ENCODE peak calls at places on chromosomes 12 and 14, in nine cellular contexts. F is WERI-Rb-1, O is spleen, Y is fibroblast of mammary gland, R is dorsolateral prefrontal cortex, Z is HCT116, H is choroid plexus epithelial cell, D is astrocyte, Q is astrocyte of the spinal cord. N is an unnamed sample.

GRCh38 chr14:32657081-32657480 is 281.6 kb upstream of the NPAS3 start:
- DNase-seq in F (no peak), O (no peak), Y (peak), R (no peak), Z (no peak), H (peak), D (peak), Q (peak), N (peak)

GRCh38 chr12:26188132-26188531 is 7.2 kb upstream of the SSPN start:
- DNase-seq in F (no peak), O (no peak), Y (peak), R (no peak), Z (no peak), H (peak), D (peak), Q (peak), N (peak)

GRCh38 chr12:104459556-104459909 is 2.8 kb downstream of the CHST11 start:
- DNase-seq in F (no peak), O (no peak), Y (no peak), R (no peak), Z (no peak), H (no peak), D (no peak), Q (peak), N (no peak)

GRCh38 chr12:68428211-68428610 is 96.0 kb upstream of the MDM1 start:
- DNase-seq in F (no peak), O (no peak), Y (no peak), R (no peak), Z (no peak), H (no peak), D (no peak), Q (no peak), N (no peak)

GRCh38 chr14:100523131-100523530 is 64.1 kb downstream of the BEGAIN start:
- DNase-seq in F (no peak), O (peak), Y (no peak), R (peak), Z (no peak), H (no peak), D (no peak), Q (no peak), N (no peak)

GRCh38 chr14:94285158-94285557 is 7.9 kb downstream of the SERPINA10 start:
- DNase-seq in F (no peak), O (no peak), Y (no peak), R (no peak), Z (no peak), H (no peak), D (no peak), Q (no peak), N (no peak)

GRCh38 chr14:91889477-91890211 is 22.3 kb upstream of the TC2N start:
- DNase-seq in F (peak), O (no peak), Y (no peak), R (no peak), Z (no peak), H (no peak), D (no peak), Q (no peak), N (no peak)

GRCh38 chr14:75242546-75243273 is 35.9 kb upstream of the FOS start:
- DNase-seq in F (peak), O (no peak), Y (peak), R (no peak), Z (no peak), H (peak), D (peak), Q (peak), N (peak)

GRCh38 chr14:91246051-91246852 is 1.7 kb upstream of the GPR68 start:
- DNase-seq in F (no peak), O (peak), Y (no peak), R (no peak), Z (no peak), H (no peak), D (no peak), Q (no peak), N (no peak)

GRCh38 chr12:52324068-52324444 is 2.9 kb upstream of the KRT83 start:
- DNase-seq in F (no peak), O (peak), Y (no peak), R (no peak), Z (no peak), H (no peak), D (no peak), Q (no peak), N (no peak)

GRCh38 chr12:95532851-95533250 is 18.4 kb downstream of the USP44 start:
- DNase-seq in F (no peak), O (no peak), Y (peak), R (no peak), Z (no peak), H (peak), D (peak), Q (peak), N (peak)

GRCh38 chr14:32724864-32725550 is 213.7 kb upstream of the NPAS3 start:
- DNase-seq in F (no peak), O (no peak), Y (peak), R (no peak), Z (no peak), H (peak), D (peak), Q (peak), N (peak)

GRCh38 chr14:41130274-41130673 is 476.4 kb upstream of the LRFN5 start:
- DNase-seq in F (no peak), O (no peak), Y (no peak), R (no peak), Z (no peak), H (no peak), D (no peak), Q (no peak), N (no peak)

GRCh38 chr12:78559441-78559840 is 305.1 kb upstream of the SYT1 start:
- DNase-seq in F (no peak), O (no peak), Y (no peak), R (no peak), Z (no peak), H (peak), D (peak), Q (peak), N (peak)

GRCh38 chr12:62703011-62703380 is 232.0 kb downstream of the PPM1H start:
- DNase-seq in F (no peak), O (no peak), Y (no peak), R (no peak), Z (no peak), H (no peak), D (peak), Q (peak), N (peak)

GRCh38 chr12:55072093-55072492 is 52.3 kb downstream of the NEUROD4 start:
- DNase-seq in F (peak), O (peak), Y (peak), R (peak), Z (peak), H (peak), D (no peak), Q (no peak), N (peak)

GRCh38 chr12:106030210-106031175 is 108.3 kb downstream of the NUAK1 start:
- DNase-seq in F (no peak), O (no peak), Y (peak), R (no peak), Z (no peak), H (peak), D (peak), Q (peak), N (peak)

GRCh38 chr12:85865905-85866304 is 8.2 kb upstream of the NTS start:
- DNase-seq in F (peak), O (no peak), Y (peak), R (no peak), Z (no peak), H (peak), D (peak), Q (no peak), N (peak)

GRCh38 chr14:35403397-35404245 is 928 bp downstream of the NFKBIA start:
- DNase-seq in F (peak), O (peak), Y (peak), R (peak), Z (peak), H (peak), D (peak), Q (peak), N (peak)

GRCh38 chr12:25427328-25428249 is 125.5 kb downstream of the LMNTD1 start:
- DNase-seq in F (no peak), O (no peak), Y (peak), R (no peak), Z (no peak), H (no peak), D (no peak), Q (no peak), N (no peak)

GRCh38 chr14:91681893-91682563 is 49.9 kb downstream of the CATSPERB start:
- DNase-seq in F (no peak), O (no peak), Y (no peak), R (no peak), Z (no peak), H (no peak), D (no peak), Q (no peak), N (no peak)

GRCh38 chr12:95918194-95918993 is 24.0 kb downstream of the CCDC38 start:
- DNase-seq in F (peak), O (no peak), Y (peak), R (no peak), Z (peak), H (peak), D (peak), Q (peak), N (peak)

GRCh38 chr12:58757422-58757821 is 162.9 kb downstream of the LRIG3 start:
- DNase-seq in F (no peak), O (no peak), Y (peak), R (no peak), Z (no peak), H (peak), D (peak), Q (peak), N (peak)

GRCh38 chr12:108933950-108934349 is 54.1 kb downstream of the DAO start:
- DNase-seq in F (no peak), O (no peak), Y (no peak), R (no peak), Z (no peak), H (no peak), D (no peak), Q (no peak), N (no peak)

GRCh38 chr14:53953828-53954550 is 2.6 kb downstream of the BMP4 start:
- DNase-seq in F (no peak), O (peak), Y (peak), R (no peak), Z (no peak), H (peak), D (peak), Q (peak), N (peak)

GRCh38 chr14:103540816-103541493 is 12.0 kb downstream of the TRMT61A start:
- DNase-seq in F (no peak), O (no peak), Y (no peak), R (no peak), Z (no peak), H (no peak), D (no peak), Q (no peak), N (no peak)

GRCh38 chr14:22796087-22796707 is 19.0 kb downstream of the SLC7A7 start:
- DNase-seq in F (no peak), O (no peak), Y (no peak), R (no peak), Z (no peak), H (no peak), D (no peak), Q (no peak), N (no peak)
- H3K4me3 ChIP-seq in F (no peak), O (no peak), Y (no peak), R (no peak), Z (no peak), H (no peak), D (no peak), Q (no peak), N (no peak)

GRCh38 chr14:21213652-21214051 is 55.6 kb downstream of the HNRNPC start:
- DNase-seq in F (no peak), O (no peak), Y (no peak), R (no peak), Z (no peak), H (no peak), D (no peak), Q (no peak), N (no peak)

GRCh38 chr14:21211509-21211908 is 55.6 kb upstream of the OR5AU1 start:
- DNase-seq in F (no peak), O (no peak), Y (no peak), R (no peak), Z (no peak), H (no peak), D (no peak), Q (no peak), N (no peak)

GRCh38 chr14:21219120-21219519 is 50.1 kb downstream of the HNRNPC start:
- DNase-seq in F (no peak), O (no peak), Y (no peak), R (no peak), Z (no peak), H (no peak), D (no peak), Q (no peak), N (no peak)

GRCh38 chr14:21215879-21216251 is 53.4 kb downstream of the HNRNPC start:
- DNase-seq in F (no peak), O (no peak), Y (no peak), R (no peak), Z (no peak), H (no peak), D (no peak), Q (no peak), N (no peak)

GRCh38 chr14:21215130-21215878 is 53.9 kb downstream of the HNRNPC start:
- DNase-seq in F (no peak), O (no peak), Y (no peak), R (no peak), Z (no peak), H (no peak), D (no peak), Q (no peak), N (no peak)
- H3K4me3 ChIP-seq in F (no peak), O (no peak), Y (no peak), R (no peak), Z (no peak), H (no peak), D (no peak), Q (no peak), N (no peak)

GRCh38 chr14:22089940-22090339 is 416.3 kb upstream of the OR4E1 start:
- DNase-seq in F (no peak), O (no peak), Y (no peak), R (no peak), Z (no peak), H (no peak), D (no peak), Q (no peak), N (no peak)

GRCh38 chr14:22081352-22081751 is 407.7 kb upstream of the OR4E1 start:
- DNase-seq in F (no peak), O (no peak), Y (no peak), R (no peak), Z (no peak), H (no peak), D (no peak), Q (no peak), N (no peak)

GRCh38 chr14:22088614-22089359 is 415.2 kb upstream of the OR4E1 start:
- DNase-seq in F (no peak), O (no peak), Y (peak), R (no peak), Z (no peak), H (peak), D (no peak), Q (peak), N (no peak)

GRCh38 chr14:22086149-22086548 is 412.5 kb upstream of the OR4E1 start:
- DNase-seq in F (no peak), O (no peak), Y (no peak), R (no peak), Z (no peak), H (no peak), D (no peak), Q (no peak), N (no peak)

GRCh38 chr14:22084393-22085281 is 411.0 kb upstream of the OR4E1 start:
- DNase-seq in F (peak), O (no peak), Y (peak), R (no peak), Z (peak), H (peak), D (peak), Q (peak), N (peak)
- H3K4me3 ChIP-seq in F (no peak), O (no peak), Y (no peak), R (no peak), Z (no peak), H (no peak), D (no peak), Q (no peak), N (no peak)

GRCh38 chr14:80956105-80956504 is 684 bp downstream of the TSHR start:
- DNase-seq in F (no peak), O (no peak), Y (no peak), R (no peak), Z (no peak), H (no peak), D (no peak), Q (no peak), N (no peak)
- H3K4me3 ChIP-seq in F (no peak), O (peak), Y (no peak), R (no peak), Z (no peak), H (no peak), D (no peak), Q (no peak), N (no peak)

DNA sequence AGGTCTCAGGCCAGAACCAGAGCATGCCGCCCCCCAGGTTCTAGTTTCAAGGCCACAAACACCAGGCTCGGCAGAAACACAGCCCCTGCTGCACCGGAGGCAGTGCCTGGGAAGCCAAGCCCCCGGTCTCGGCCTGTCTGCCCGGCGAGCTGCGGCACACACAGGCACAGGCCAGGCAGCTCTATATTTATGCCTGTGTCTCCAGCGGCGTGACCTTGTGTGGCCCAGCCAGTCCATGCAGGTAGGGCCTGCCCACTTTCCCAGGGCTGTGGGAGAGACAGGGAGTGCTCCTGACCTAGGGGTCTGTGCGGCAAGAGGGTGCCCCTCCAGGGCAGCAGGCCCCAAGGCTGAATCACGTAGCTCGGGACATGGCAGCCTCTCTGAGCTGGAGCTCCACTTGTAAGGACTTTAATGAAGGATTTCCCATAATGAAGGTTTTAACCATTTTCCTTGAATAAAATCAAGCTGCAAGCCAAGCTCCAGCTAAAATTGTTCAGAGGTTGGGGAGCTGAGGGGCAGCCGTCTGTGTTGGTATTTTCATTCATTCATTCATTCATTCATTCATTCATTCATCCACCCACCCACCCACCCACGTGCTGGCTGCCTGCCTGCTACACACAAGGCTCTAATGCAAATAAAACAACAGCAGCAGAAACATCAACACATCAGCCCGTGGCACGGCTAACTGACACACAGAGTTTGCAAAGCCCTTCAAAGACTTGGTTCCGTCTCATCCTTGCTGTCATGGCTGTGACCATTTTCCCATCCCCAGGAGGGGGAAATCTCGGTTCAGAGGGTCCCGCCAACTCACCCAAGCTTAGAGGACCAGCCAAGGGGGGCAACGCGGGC is 92.0 kb downstream of the RFLNA start:
- DNase-seq in F (no peak), O (no peak), Y (peak), R (no peak), Z (no peak), H (peak), D (no peak), Q (no peak), N (no peak)
- H3K4me3 ChIP-seq in F (no peak), O (no peak), Y (peak), R (peak), Z (no peak), H (peak), D (peak), Q (peak), N (peak)

GRCh38 chr14:80941241-80942157 is at the start of gene CEP128:
- DNase-seq in F (peak), O (peak), Y (peak), R (peak), Z (peak), H (peak), D (peak), Q (peak), N (peak)

GRCh38 chr14:80940146-80940545 is 1.4 kb downstream of the CEP128 start:
- DNase-seq in F (no peak), O (no peak), Y (no peak), R (no peak), Z (no peak), H (no peak), D (no peak), Q (no peak), N (no peak)

GRCh38 chr14:80944861-80945617 is 3.5 kb upstream of the CEP128 start:
- DNase-seq in F (no peak), O (no peak), Y (peak), R (no peak), Z (no peak), H (no peak), D (no peak), Q (no peak), N (no peak)

GRCh38 chr14:80946187-80946586 is 4.6 kb upstream of the CEP128 start:
- DNase-seq in F (no peak), O (no peak), Y (peak), R (no peak), Z (no peak), H (no peak), D (no peak), Q (no peak), N (no peak)

GRCh38 chr14:80942158-80942738 is 710 bp upstream of the CEP128 start:
- DNase-seq in F (no peak), O (no peak), Y (no peak), R (no peak), Z (no peak), H (no peak), D (no peak), Q (no peak), N (no peak)
- H3K4me3 ChIP-seq in F (peak), O (peak), Y (peak), R (peak), Z (peak), H (peak), D (peak), Q (peak), N (peak)

GRCh38 chr14:61331992-61332657 is 10.7 kb downstream of the PRKCH start:
- DNase-seq in F (no peak), O (no peak), Y (no peak), R (no peak), Z (no peak), H (no peak), D (no peak), Q (no peak), N (no peak)
- H3K4me3 ChIP-seq in F (no peak), O (peak), Y (no peak), R (no peak), Z (no peak), H (no peak), D (no peak), Q (no peak), N (no peak)

GRCh38 chr14:51603495-51603894 is 48.2 kb upstream of the FRMD6 start:
- DNase-seq in F (no peak), O (no peak), Y (peak), R (no peak), Z (no peak), H (peak), D (no peak), Q (no peak), N (peak)
- H3K4me3 ChIP-seq in F (no peak), O (no peak), Y (no peak), R (no peak), Z (no peak), H (no peak), D (no peak), Q (no peak), N (no peak)

GRCh38 chr12:116860281-116860680 is 21.0 kb downstream of the HRK start:
- DNase-seq in F (no peak), O (no peak), Y (no peak), R (no peak), Z (no peak), H (no peak), D (no peak), Q (no peak), N (no peak)
- H3K4me3 ChIP-seq in F (no peak), O (peak), Y (no peak), R (peak), Z (no peak), H (no peak), D (no peak), Q (no peak), N (no peak)